ENCODE peak calls at places on chromosomes 2 and 18, in six cellular contexts. One of them, this sample, is unnamed.

GRCh38 chr2:215138466-215138865 is at the start of gene ABCA12:
- DNase-seq in IMR-90: no peak
- DNase-seq in trophoblast cell: peak; percentile 48
- DNase-seq in H9: no peak
- DNase-seq in mesenchymal stem cell: no peak
- DNase-seq in H1: no peak
- DNase-seq in this sample: no peak

GRCh38 chr2:235206980-235207579 is 255.3 kb downstream of the SH3BP4 start:
- DNase-seq in IMR-90: no peak
- DNase-seq in trophoblast cell: no peak
- DNase-seq in H9: no peak
- DNase-seq in mesenchymal stem cell: no peak
- DNase-seq in H1: no peak
- DNase-seq in this sample: no peak

GRCh38 chr18:8121942-8122480 is 487.2 kb upstream of the RAB12 start:
- DNase-seq in IMR-90: peak; percentile 94
- DNase-seq in trophoblast cell: peak; percentile 88
- DNase-seq in H9: no peak
- DNase-seq in mesenchymal stem cell: peak; percentile 54
- DNase-seq in H1: peak; percentile 17
- DNase-seq in this sample: no peak

GRCh38 chr18:28647961-28648360 is 471.0 kb upstream of the CDH2 start:
- DNase-seq in IMR-90: no peak
- DNase-seq in trophoblast cell: no peak
- DNase-seq in H9: no peak
- DNase-seq in mesenchymal stem cell: no peak
- DNase-seq in H1: no peak
- DNase-seq in this sample: no peak

GRCh38 chr2:27185331-27186026 is 26.4 kb upstream of the ATRAID start:
- DNase-seq in IMR-90: peak; percentile 80
- DNase-seq in trophoblast cell: peak; percentile 97
- DNase-seq in H9: no peak
- DNase-seq in mesenchymal stem cell: peak; percentile 85
- DNase-seq in H1: no peak
- DNase-seq in this sample: no peak

GRCh38 chr2:3005859-3006258 is 371.8 kb downstream of the EIPR1 start:
- DNase-seq in IMR-90: no peak
- DNase-seq in trophoblast cell: no peak
- DNase-seq in H9: no peak
- DNase-seq in mesenchymal stem cell: no peak
- DNase-seq in H1: no peak
- DNase-seq in this sample: no peak

GRCh38 chr2:174595415-174595814 is 2.2 kb downstream of the WIPF1 start:
- DNase-seq in IMR-90: no peak
- DNase-seq in trophoblast cell: no peak
- DNase-seq in H9: no peak
- DNase-seq in mesenchymal stem cell: no peak
- DNase-seq in H1: no peak
- DNase-seq in this sample: no peak

GRCh38 chr2:200575957-200576356 is 9.9 kb upstream of the AOX1 start:
- DNase-seq in IMR-90: peak; percentile 30
- DNase-seq in trophoblast cell: peak; percentile 47
- DNase-seq in H9: no peak
- DNase-seq in mesenchymal stem cell: peak; percentile 26
- DNase-seq in H1: no peak
- DNase-seq in this sample: no peak

GRCh38 chr2:176063958-176064357 is 19.8 kb downstream of the EVX2 start:
- DNase-seq in IMR-90: no peak
- DNase-seq in trophoblast cell: no peak
- DNase-seq in H9: no peak
- DNase-seq in mesenchymal stem cell: no peak
- DNase-seq in H1: no peak
- DNase-seq in this sample: no peak

GRCh38 chr2:98518106-98518505 is 73.4 kb downstream of the INPP4A start:
- DNase-seq in IMR-90: no peak
- DNase-seq in trophoblast cell: peak; percentile 48
- DNase-seq in H9: no peak
- DNase-seq in mesenchymal stem cell: peak; percentile 37
- DNase-seq in H1: no peak
- DNase-seq in this sample: no peak

GRCh38 chr2:41782306-41783158 is 265.3 kb upstream of the PKDCC start:
- DNase-seq in IMR-90: peak; percentile 30
- DNase-seq in trophoblast cell: peak; percentile 75
- DNase-seq in H9: no peak
- DNase-seq in mesenchymal stem cell: peak; percentile 35
- DNase-seq in H1: no peak
- DNase-seq in this sample: peak; percentile 37

GRCh38 chr18:10559566-10560456 is 34.0 kb downstream of the NAPG start:
- DNase-seq in IMR-90: peak; percentile 28
- DNase-seq in trophoblast cell: no peak
- DNase-seq in H9: peak; percentile 40
- DNase-seq in mesenchymal stem cell: no peak
- DNase-seq in H1: no peak
- DNase-seq in this sample: no peak

GRCh38 chr2:149125031-149125725 is 86.7 kb downstream of the LYPD6B start:
- DNase-seq in IMR-90: no peak
- DNase-seq in trophoblast cell: no peak
- DNase-seq in H9: no peak
- DNase-seq in mesenchymal stem cell: no peak
- DNase-seq in H1: no peak
- DNase-seq in this sample: no peak

GRCh38 chr2:1632006-1632348 is 112.3 kb downstream of the PXDN start:
- DNase-seq in IMR-90: peak; percentile 87
- DNase-seq in trophoblast cell: no peak
- DNase-seq in H9: no peak
- DNase-seq in mesenchymal stem cell: peak; percentile 42
- DNase-seq in H1: no peak
- DNase-seq in this sample: no peak

GRCh38 chr2:100017633-100018032 is 124.8 kb downstream of the AFF3 start:
- DNase-seq in IMR-90: peak; percentile 74
- DNase-seq in trophoblast cell: no peak
- DNase-seq in H9: no peak
- DNase-seq in mesenchymal stem cell: peak; percentile 58
- DNase-seq in H1: no peak
- DNase-seq in this sample: no peak

GRCh38 chr18:73908323-73908722 is 239.3 kb downstream of the FBXO15 start:
- DNase-seq in IMR-90: peak; percentile 52
- DNase-seq in trophoblast cell: peak; percentile 27
- DNase-seq in H9: peak; percentile 57
- DNase-seq in mesenchymal stem cell: peak; percentile 51
- DNase-seq in H1: no peak
- DNase-seq in this sample: peak; percentile 41

GRCh38 chr2:28927878-28928277 is 33.4 kb downstream of the WDR43 start:
- DNase-seq in IMR-90: peak; percentile 76
- DNase-seq in trophoblast cell: peak; percentile 18
- DNase-seq in H9: no peak
- DNase-seq in mesenchymal stem cell: peak; percentile 17
- DNase-seq in H1: no peak
- DNase-seq in this sample: no peak

GRCh38 chr2:45450633-45451032 is 160.4 kb downstream of the SRBD1 start:
- DNase-seq in IMR-90: no peak
- DNase-seq in trophoblast cell: no peak
- DNase-seq in H9: no peak
- DNase-seq in mesenchymal stem cell: no peak
- DNase-seq in H1: no peak
- DNase-seq in this sample: no peak

GRCh38 chr2:185628985-185629384 is 109.6 kb upstream of the FSIP2 start:
- DNase-seq in IMR-90: no peak
- DNase-seq in trophoblast cell: peak; percentile 31
- DNase-seq in H9: peak; percentile 85
- DNase-seq in mesenchymal stem cell: no peak
- DNase-seq in H1: peak; percentile 54
- DNase-seq in this sample: peak; percentile 4
- H4K91ac ChIP-seq in IMR-90: no peak overlapping the region
- H4K91ac ChIP-seq in trophoblast cell: no peak overlapping the region
- H4K91ac ChIP-seq in H9: no peak overlapping the region
- H4K91ac ChIP-seq in mesenchymal stem cell: no peak overlapping the region
- H4K91ac ChIP-seq in H1: no peak overlapping the region
- H4K91ac ChIP-seq in this sample: no peak overlapping the region

DNA sequence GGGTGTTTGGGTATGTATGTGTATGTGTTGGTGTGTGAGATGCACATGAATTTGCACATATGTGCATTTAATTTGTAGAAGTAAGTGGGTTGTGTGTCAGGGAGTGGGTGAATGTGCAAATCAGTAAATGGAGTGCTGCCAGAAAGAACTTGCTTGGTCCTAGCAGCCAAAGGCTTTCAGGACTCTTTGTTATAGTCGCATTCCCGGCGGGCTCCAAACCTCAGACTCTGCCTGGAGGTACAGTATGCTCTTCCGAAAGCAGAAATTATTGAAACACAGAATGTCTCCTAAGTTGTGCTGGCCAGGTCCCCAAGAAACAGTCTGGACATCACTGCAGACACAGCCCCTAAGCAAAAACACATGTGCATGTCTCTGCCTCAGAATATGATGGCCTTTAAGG is 232.4 kb downstream of the INSIG2 start:
- DNase-seq in IMR-90: no peak
- DNase-seq in trophoblast cell: no peak
- DNase-seq in H9: no peak
- DNase-seq in mesenchymal stem cell: no peak
- DNase-seq in H1: no peak
- DNase-seq in this sample: no peak
- H2AK5ac ChIP-seq in IMR-90: no peak overlapping the region
- H2AK5ac ChIP-seq in trophoblast cell: no peak overlapping the region
- H2AK5ac ChIP-seq in H9: no peak overlapping the region
- H2AK5ac ChIP-seq in mesenchymal stem cell: no peak overlapping the region
- H2AK5ac ChIP-seq in H1: no peak overlapping the region
- H2AK5ac ChIP-seq in this sample: no peak overlapping the region

GRCh38 chr18:57983472-57983871 is 60.6 kb upstream of the NEDD4L start:
- DNase-seq in IMR-90: no peak
- DNase-seq in trophoblast cell: no peak
- DNase-seq in H9: no peak
- DNase-seq in mesenchymal stem cell: no peak
- DNase-seq in H1: no peak
- DNase-seq in this sample: no peak

GRCh38 chr18:57982372-57983021 is 61.5 kb upstream of the NEDD4L start:
- DNase-seq in IMR-90: no peak
- DNase-seq in trophoblast cell: no peak
- DNase-seq in H9: no peak
- DNase-seq in mesenchymal stem cell: no peak
- DNase-seq in H1: no peak
- DNase-seq in this sample: no peak

GRCh38 chr18:57980573-57981348 is 63.3 kb upstream of the NEDD4L start:
- DNase-seq in IMR-90: no peak
- DNase-seq in trophoblast cell: no peak
- DNase-seq in H9: no peak
- DNase-seq in mesenchymal stem cell: no peak
- DNase-seq in H1: no peak
- DNase-seq in this sample: no peak

GRCh38 chr18:57983965-57984364 is 60.1 kb upstream of the NEDD4L start:
- DNase-seq in IMR-90: no peak
- DNase-seq in trophoblast cell: no peak
- DNase-seq in H9: no peak
- DNase-seq in mesenchymal stem cell: no peak
- DNase-seq in H1: no peak
- DNase-seq in this sample: no peak

DNA sequence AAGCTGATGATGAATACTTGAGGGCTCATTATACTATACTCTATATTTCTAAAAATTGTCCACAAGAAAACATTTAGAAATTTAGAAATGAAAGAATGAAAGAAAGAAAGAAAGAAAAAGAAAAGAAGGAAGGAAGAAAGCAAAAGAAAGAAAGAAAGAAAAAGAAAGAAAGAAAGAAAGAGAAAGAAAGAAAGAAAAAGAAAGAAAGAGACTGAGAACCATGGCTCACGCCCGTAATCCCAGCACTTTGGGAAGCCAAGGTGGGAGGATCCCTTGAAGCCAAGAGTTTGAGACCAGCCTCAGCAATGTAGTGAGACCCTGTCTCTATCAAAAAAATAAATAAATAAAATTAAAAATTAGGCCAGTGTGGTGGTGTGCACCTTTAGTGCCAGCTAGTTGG is 62.4 kb upstream of the NEDD4L start:
- DNase-seq in IMR-90: no peak
- DNase-seq in trophoblast cell: no peak
- DNase-seq in H9: no peak
- DNase-seq in mesenchymal stem cell: no peak
- DNase-seq in H1: no peak
- DNase-seq in this sample: no peak
- H4K91ac ChIP-seq in IMR-90: no peak overlapping the region
- H4K91ac ChIP-seq in trophoblast cell: no peak overlapping the region
- H4K91ac ChIP-seq in H9: no peak overlapping the region
- H4K91ac ChIP-seq in mesenchymal stem cell: no peak overlapping the region
- H4K91ac ChIP-seq in H1: no peak overlapping the region
- H4K91ac ChIP-seq in this sample: no peak overlapping the region

DNA sequence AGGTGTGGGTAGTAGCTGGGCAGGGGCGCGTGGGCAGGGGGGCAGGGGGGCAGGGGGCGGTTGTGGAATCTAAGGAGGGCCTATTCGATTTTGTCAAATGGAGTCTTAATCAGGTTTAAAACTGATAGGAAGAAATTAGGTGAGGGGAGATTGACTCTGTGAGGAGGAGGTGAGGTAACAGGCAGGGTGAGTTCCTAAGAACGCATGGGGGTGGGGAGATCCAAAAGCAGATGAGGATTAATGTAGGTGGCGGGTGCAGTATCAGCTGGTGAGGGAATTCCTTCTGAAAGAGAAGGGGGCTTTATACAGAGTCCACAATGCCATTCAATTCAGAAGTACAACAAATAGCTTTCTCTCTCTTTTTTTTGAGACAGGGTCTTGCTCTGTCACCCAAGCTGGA is 72.7 kb downstream of the CAB39 start:
- DNase-seq in IMR-90: no peak
- DNase-seq in trophoblast cell: no peak
- DNase-seq in H9: no peak
- DNase-seq in mesenchymal stem cell: no peak
- DNase-seq in H1: no peak
- DNase-seq in this sample: no peak
- H2AK5ac ChIP-seq in IMR-90: peak overlapping the region; percentile 49
- H2AK5ac ChIP-seq in trophoblast cell: no peak overlapping the region
- H2AK5ac ChIP-seq in H9: no peak overlapping the region
- H2AK5ac ChIP-seq in mesenchymal stem cell: no peak overlapping the region
- H2AK5ac ChIP-seq in H1: no peak overlapping the region
- H2AK5ac ChIP-seq in this sample: no peak overlapping the region

GRCh38 chr2:129575880-129576279 is 403.6 kb upstream of the RAB6C start:
- DNase-seq in IMR-90: no peak
- DNase-seq in trophoblast cell: no peak
- DNase-seq in H9: no peak
- DNase-seq in mesenchymal stem cell: no peak
- DNase-seq in H1: no peak
- DNase-seq in this sample: no peak
- H4K91ac ChIP-seq in IMR-90: no peak overlapping the region
- H4K91ac ChIP-seq in trophoblast cell: no peak overlapping the region
- H4K91ac ChIP-seq in H9: no peak overlapping the region
- H4K91ac ChIP-seq in mesenchymal stem cell: no peak overlapping the region
- H4K91ac ChIP-seq in H1: no peak overlapping the region
- H4K91ac ChIP-seq in this sample: no peak overlapping the region

This sample was measured in neuronal stem cell.